ENCODE peak calls at places on chromosomes 5 and 9, in four cellular contexts. T, N, Q and O are unnamed samples.

GRCh38 chr5:104421431-104421830 is 858.8 kb upstream of the NUDT12 start:
- DNase-seq in T (no peak), Q (no peak), N (no peak), O (no peak)

GRCh38 chr5:36418172-36418979 is 116.7 kb upstream of the RANBP3L start:
- DNase-seq in T (no peak), Q (no peak), N (no peak), O (no peak)

GRCh38 chr5:159965031-159965837 is 43.7 kb upstream of the TTC1 start:
- DNase-seq in Q (no peak), T (peak; percentile 50), N (peak; percentile 57), O (no peak)

GRCh38 chr9:127187231-127187956 is 65.0 kb upstream of the ANGPTL2 start:
- DNase-seq in Q (no peak), T (peak; percentile 88), N (peak; percentile 99), O (peak; percentile 84)

GRCh38 chr5:151771259-151772028 is at the start of gene G3BP1:
- DNase-seq in Q (peak; percentile 99), N (peak; percentile 100), T (peak; percentile 100), O (peak; percentile 100)

GRCh38 chr5:177425196-177425800 is 1.2 kb upstream of the GRK6 start:
- DNase-seq in T (peak; percentile 51), Q (no peak), N (no peak), O (no peak)

GRCh38 chr5:54852007-54852406 is 133.4 kb downstream of the ESM1 start:
- DNase-seq in T (no peak), Q (no peak), N (no peak), O (no peak)

GRCh38 chr5:107474724-107475489 is 195.8 kb downstream of the EFNA5 start:
- DNase-seq in N (peak; percentile 36), T (no peak), Q (no peak), O (no peak)

GRCh38 chr5:107486489-107486888 is 184.2 kb downstream of the EFNA5 start:
- DNase-seq in T (no peak), N (peak; percentile 59), Q (no peak), O (no peak)

GRCh38 chr5:71748360-71748759 is 29.3 kb downstream of the CARTPT start:
- DNase-seq in Q (no peak), T (peak; percentile 69), N (no peak), O (no peak)

GRCh38 chr5:16935271-16936149 is 578 bp downstream of the MYO10 start:
- DNase-seq in N (no peak), T (peak; percentile 61), Q (peak; percentile 4), O (no peak)

GRCh38 chr5:73686912-73687311 is 60.9 kb downstream of the ARHGEF28 start:
- DNase-seq in N (no peak), Q (no peak), T (no peak), O (no peak)
- TF ChIP-seq CTCF in N (no peak), Q (no peak), T (no peak), O (no peak)

GRCh38 chr5:147786115-147786514 is 3.6 kb upstream of the JAKMIP2 start:
- DNase-seq in Q (no peak), N (no peak), T (no peak), O (no peak)

GRCh38 chr5:147788023-147788422 is 5.5 kb upstream of the JAKMIP2 start:
- DNase-seq in N (no peak), Q (no peak), T (no peak), O (no peak)

GRCh38 chr5:147780924-147781530 is 1.5 kb downstream of the JAKMIP2 start:
- DNase-seq in Q (no peak), N (no peak), T (no peak), O (no peak)

GRCh38 chr5:147784596-147784995 is 2.1 kb upstream of the JAKMIP2 start:
- DNase-seq in T (no peak), Q (no peak), N (no peak), O (no peak)

GRCh38 chr5:147782053-147783028 is at the start of gene JAKMIP2:
- DNase-seq in N (peak; percentile 1), T (peak; percentile 83), Q (peak; percentile 8), O (peak; percentile 8)
- TF ChIP-seq POLR2A in N (no peak), T (peak; percentile 62), Q (no peak), O (no peak)

GRCh38 chr9:129173296-129174101 is 4.6 kb downstream of the IER5L start:
- DNase-seq in N (no peak), T (no peak), Q (no peak), O (no peak)
- H3K4me3 ChIP-seq in N (peak overlapping the region; percentile 8), T (no peak overlapping the region), Q (peak overlapping the region; percentile 81), O (peak overlapping the region; percentile 69)

GRCh38 chr5:180494060-180494509 is at the start of gene CNOT6:
- DNase-seq in Q (peak; percentile 57), N (peak; percentile 93), T (peak; percentile 93), O (peak; percentile 87)

GRCh38 chr5:180495292-180495691 is 1.1 kb downstream of the CNOT6 start:
- DNase-seq in T (no peak), N (no peak), Q (no peak), O (no peak)

GRCh38 chr5:180494510-180495181 is 467 bp downstream of the CNOT6 start:
- DNase-seq in Q (no peak), N (no peak), T (peak; percentile 40), O (no peak)

GRCh38 chr5:180492226-180492903 is 1.8 kb upstream of the CNOT6 start:
- DNase-seq in N (no peak), Q (no peak), T (no peak), O (no peak)

DNA sequence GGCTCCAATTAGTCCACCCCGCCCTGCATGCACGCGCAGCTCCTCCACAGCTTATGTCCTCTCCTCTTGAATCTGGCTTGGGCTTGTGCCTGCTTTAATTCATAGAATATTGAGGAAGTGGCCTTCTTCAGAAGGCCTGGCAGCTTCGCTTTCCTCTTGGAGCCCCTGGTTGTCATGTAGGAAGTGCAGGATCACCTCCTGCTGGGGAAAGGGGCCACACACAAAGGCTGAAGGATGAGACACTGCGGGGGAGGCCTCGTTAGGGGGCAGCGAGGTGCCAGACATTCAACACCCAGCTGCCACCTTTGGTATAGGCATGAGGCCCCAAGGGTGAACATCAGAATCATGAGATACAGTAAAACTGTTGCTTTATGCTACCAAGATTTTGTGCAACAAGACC is 2.7 kb upstream of the CNOT6 start:
- DNase-seq in Q (no peak), T (no peak), N (no peak), O (no peak)
- TF ChIP-seq CTCF in Q (no peak), T (no peak), N (no peak), O (no peak)

GRCh38 chr9:136949239-136949816 is 2.7 kb upstream of the LCN12 start:
- DNase-seq in N (no peak), Q (no peak), T (no peak), O (no peak)
- TF ChIP-seq POLR2A in N (no peak), Q (no peak), T (no peak), O (no peak)

GRCh38 chr5:129413570-129413969 is 46.5 kb upstream of the ADAMTS19 start:
- DNase-seq in T (no peak), N (no peak), Q (no peak), O (no peak)

GRCh38 chr5:129405222-129405621 is 54.9 kb upstream of the ADAMTS19 start:
- DNase-seq in T (no peak), N (no peak), Q (no peak), O (no peak)

GRCh38 chr5:129412731-129413130 is 47.4 kb upstream of the ADAMTS19 start:
- DNase-seq in N (no peak), Q (no peak), T (no peak), O (no peak)

GRCh38 chr5:129406440-129406839 is 53.7 kb upstream of the ADAMTS19 start:
- DNase-seq in Q (no peak), T (no peak), N (peak; percentile 2), O (no peak)

DNA sequence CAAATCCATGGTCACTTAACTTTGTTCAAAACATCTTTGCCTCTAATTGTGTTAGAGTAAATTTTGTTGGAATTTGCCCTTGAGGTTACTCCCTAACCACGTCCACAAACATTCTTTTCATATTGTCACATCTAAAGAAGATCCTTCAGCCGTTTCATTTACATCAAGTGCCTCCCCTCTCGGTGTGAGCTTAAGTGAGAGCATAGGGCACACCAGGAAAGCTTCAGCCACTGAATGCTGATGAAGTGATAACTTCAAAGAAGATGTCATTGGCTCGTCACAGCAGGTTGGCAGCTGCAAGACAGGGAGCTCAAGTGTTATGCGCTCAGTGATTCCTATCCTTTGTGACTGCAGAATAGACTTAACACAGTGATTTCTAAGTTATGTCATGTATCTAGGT is 49.6 kb upstream of the ADAMTS19 start:
- DNase-seq in N (no peak), Q (no peak), T (no peak), O (no peak)
- H3K4me3 ChIP-seq in N (no peak overlapping the region), Q (no peak overlapping the region), T (no peak overlapping the region), O (no peak overlapping the region)

DNA sequence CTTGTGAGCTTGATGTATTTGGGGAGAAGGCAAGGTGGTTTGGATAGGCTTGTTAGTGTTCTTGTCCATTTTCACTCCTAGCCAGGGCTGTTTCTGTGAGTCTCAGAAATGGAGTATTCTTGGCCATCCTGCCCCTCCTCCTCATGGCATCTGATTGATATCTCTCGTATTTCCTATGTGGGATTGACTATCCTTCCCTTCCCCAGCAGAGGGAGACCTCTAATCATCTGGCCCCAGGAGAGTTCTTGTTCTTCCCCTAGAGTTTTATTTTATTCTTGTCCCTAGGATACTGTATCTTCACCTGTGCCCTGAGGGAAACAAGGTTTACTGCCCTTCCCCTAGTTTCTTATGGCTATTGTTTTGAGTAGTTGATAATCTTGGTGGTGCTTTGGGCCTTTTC is 114.4 kb downstream of the VPS13A start:
- DNase-seq in Q (no peak), T (no peak), N (peak; percentile 33), O (no peak)
- TF ChIP-seq CTCF in Q (peak; percentile 54), T (no peak), N (peak; percentile 52), O (no peak)

GRCh38 chr5:141507387-141508091 is 18.7 kb downstream of the PCDHGC5 start:
- DNase-seq in N (peak; percentile 94), T (no peak), Q (no peak), O (peak; percentile 72)

GRCh38 chr5:141510160-141510559 is 21.3 kb downstream of the PCDHGC5 start:
- DNase-seq in Q (no peak), N (no peak), T (no peak), O (peak; percentile 12)

GRCh38 chr5:141508440-141508807 is 19.5 kb downstream of the PCDHGC5 start:
- DNase-seq in T (no peak), Q (no peak), N (no peak), O (no peak)

GRCh38 chr5:141510850-141511718 is 22.2 kb downstream of the PCDHGC5 start:
- DNase-seq in Q (no peak), T (no peak), N (no peak), O (peak; percentile 28)

DNA sequence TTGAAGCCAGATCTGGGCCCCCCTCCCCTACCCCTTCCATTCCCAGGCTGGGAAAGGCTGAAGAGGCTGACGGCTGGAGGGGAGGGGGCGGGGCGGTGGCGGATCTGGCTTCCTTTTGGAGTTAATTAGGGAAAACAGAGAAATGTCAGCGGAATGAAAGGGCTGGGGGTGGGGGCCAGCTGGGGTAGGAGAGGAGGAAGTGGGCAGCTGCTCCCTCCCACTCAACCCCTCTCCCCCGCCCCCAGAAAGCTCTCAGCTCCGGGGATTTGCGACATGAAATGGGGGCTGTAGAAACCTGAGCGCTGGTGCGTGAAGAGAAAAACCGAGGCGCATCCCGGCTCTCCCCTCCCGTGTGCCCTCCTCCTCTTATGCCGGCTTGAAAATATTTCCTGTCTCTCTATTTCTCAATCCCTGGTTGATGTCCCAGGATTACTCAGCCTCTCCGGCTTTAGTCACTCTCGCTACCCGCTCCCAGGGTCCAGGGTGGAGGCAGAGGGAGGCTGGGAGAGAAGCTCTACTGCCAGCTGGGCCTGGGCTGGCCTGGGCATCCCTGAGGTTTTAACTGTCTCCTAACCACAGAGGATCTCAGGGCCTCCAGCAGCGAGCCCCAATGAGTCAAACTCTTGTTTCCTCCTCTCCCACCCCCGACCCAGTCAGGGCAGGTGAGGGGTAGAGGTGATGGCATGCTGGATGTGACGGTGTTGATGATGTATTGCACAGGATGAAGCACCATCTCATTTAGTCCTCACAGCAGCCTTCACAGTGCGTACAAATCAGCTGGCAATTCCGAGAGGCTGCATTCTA is 20.1 kb downstream of the PCDHGC5 start:
- DNase-seq in Q (no peak), N (peak; percentile 97), T (peak; percentile 84), O (peak; percentile 76)
- TF ChIP-seq POLR2A in Q (no peak), N (peak; percentile 70), T (peak; percentile 69), O (peak; percentile 36)